ENCODE peak calls at places on chromosomes 6 and 20, in nine cellular contexts. A is sigmoid colon, K is osteoblast, Z is uterus, R is thyroid gland, I is fibroblast of lung, G is aorta, Q is psoas muscle, P is ovary. J is an unnamed sample.

GRCh38 chr6:2209226-2209809 is 36.1 kb downstream of the GMDS start:
- DNase-seq in A (no peak), K (no peak), Z (no peak), R (peak), I (peak), G (no peak), Q (no peak), P (no peak), J (no peak)

GRCh38 chr6:99867026-99867425 is 127.0 kb downstream of the MCHR2 start:
- DNase-seq in A (no peak), K (no peak), Z (no peak), R (no peak), I (no peak), G (no peak), Q (no peak), P (no peak), J (no peak)

GRCh38 chr6:5707646-5708045 is 299.1 kb downstream of the NRN1 start:
- DNase-seq in A (no peak), K (no peak), Z (no peak), R (no peak), I (no peak), G (no peak), Q (no peak), P (no peak), J (peak)

GRCh38 chr20:51695574-51696303 is 72.5 kb downstream of the ATP9A start:
- DNase-seq in A (no peak), K (peak), Z (no peak), R (no peak), I (peak), G (no peak), Q (no peak), P (no peak), J (no peak)

GRCh38 chr6:106182455-106182854 is 96.3 kb downstream of the PRDM1 start:
- DNase-seq in A (no peak), K (no peak), Z (no peak), R (no peak), I (no peak), G (no peak), Q (no peak), P (no peak), J (no peak)

GRCh38 chr6:624979-625378 is 31.9 kb downstream of the HUS1B start:
- DNase-seq in A (peak), K (no peak), Z (no peak), R (no peak), I (peak), G (no peak), Q (no peak), P (no peak), J (no peak)

GRCh38 chr6:163577404-163577803 is 162.9 kb downstream of the QKI start:
- DNase-seq in A (no peak), K (peak), Z (no peak), R (no peak), I (no peak), G (no peak), Q (no peak), P (no peak), J (no peak)

GRCh38 chr20:36408219-36408618 is 102.1 kb downstream of the DLGAP4 start:
- DNase-seq in A (no peak), K (peak), Z (no peak), R (peak), I (no peak), G (no peak), Q (no peak), P (no peak), J (no peak)

GRCh38 chr20:57682184-57683038 is 27.4 kb downstream of the PMEPA1 start:
- DNase-seq in A (no peak), K (no peak), Z (peak), R (no peak), I (no peak), G (no peak), Q (no peak), P (no peak), J (no peak)

GRCh38 chr20:41149679-41150131 is 12.4 kb downstream of the PLCG1 start:
- DNase-seq in A (no peak), K (peak), Z (no peak), R (no peak), I (peak), G (no peak), Q (peak), P (no peak), J (no peak)

GRCh38 chr6:79614326-79615285 is 16.5 kb upstream of the SH3BGRL2 start:
- DNase-seq in A (no peak), K (peak), Z (no peak), R (no peak), I (no peak), G (no peak), Q (no peak), P (no peak), J (no peak)

GRCh38 chr6:89999995-90000825 is 105.9 kb downstream of the GJA10 start:
- DNase-seq in A (no peak), K (no peak), Z (no peak), R (no peak), I (peak), G (no peak), Q (no peak), P (no peak), J (no peak)

GRCh38 chr6:46996860-46997641 is 45.1 kb downstream of the ADGRF1 start:
- DNase-seq in A (no peak), K (no peak), Z (no peak), R (no peak), I (no peak), G (no peak), Q (no peak), P (no peak), J (no peak)

GRCh38 chr20:61263084-61263695 is 11.1 kb downstream of the CDH4 start:
- DNase-seq in A (no peak), K (peak), Z (no peak), R (peak), I (no peak), G (no peak), Q (no peak), P (no peak), J (no peak)

GRCh38 chr20:8244637-8245036 is 112.6 kb downstream of the PLCB1 start:
- DNase-seq in A (peak), K (no peak), Z (peak), R (peak), I (peak), G (no peak), Q (no peak), P (no peak), J (no peak)

GRCh38 chr20:53057579-53057978 is 85.4 kb downstream of the TSHZ2 start:
- DNase-seq in A (no peak), K (no peak), Z (no peak), R (no peak), I (no peak), G (no peak), Q (no peak), P (no peak), J (no peak)

GRCh38 chr6:114055319-114055718 is 84.4 kb upstream of the HDAC2 start:
- DNase-seq in A (no peak), K (no peak), Z (no peak), R (no peak), I (no peak), G (no peak), Q (no peak), P (no peak), J (no peak)

GRCh38 chr6:94127716-94128115 is 708.4 kb upstream of the EPHA7 start:
- DNase-seq in A (no peak), K (no peak), Z (no peak), R (no peak), I (no peak), G (no peak), Q (no peak), P (no peak), J (no peak)

GRCh38 chr20:1108437-1108920 is 9.9 kb upstream of the PSMF1 start:
- DNase-seq in A (no peak), K (peak), Z (peak), R (peak), I (peak), G (peak), Q (peak), P (peak), J (no peak)

GRCh38 chr6:142760152-142760551 is 184.8 kb downstream of the HIVEP2 start:
- DNase-seq in A (no peak), K (no peak), Z (no peak), R (no peak), I (peak), G (no peak), Q (no peak), P (no peak), J (no peak)

GRCh38 chr6:33585403-33586107 is 5.5 kb upstream of the BAK1 start:
- DNase-seq in A (peak), K (peak), Z (peak), R (peak), I (peak), G (peak), Q (peak), P (peak), J (peak)

GRCh38 chr20:14055127-14055742 is 59.9 kb downstream of the MACROD2 start:
- DNase-seq in A (no peak), K (no peak), Z (peak), R (no peak), I (peak), G (no peak), Q (no peak), P (no peak), J (no peak)

GRCh38 chr6:71181565-71181964 is 107.0 kb upstream of the OGFRL1 start:
- DNase-seq in A (no peak), K (peak), Z (no peak), R (no peak), I (peak), G (no peak), Q (no peak), P (no peak), J (no peak)

GRCh38 chr6:22448311-22448711 is 121.1 kb upstream of the HDGFL1 start:
- DNase-seq in A (no peak), K (peak), Z (no peak), R (peak), I (peak), G (no peak), Q (no peak), P (no peak), J (no peak)

GRCh38 chr6:49618257-49618656 is 18.4 kb downstream of the RHAG start:
- DNase-seq in A (no peak), K (no peak), Z (no peak), R (no peak), I (no peak), G (no peak), Q (no peak), P (no peak), J (no peak)

GRCh38 chr20:51460569-51461265 is 81.8 kb downstream of the NFATC2 start:
- DNase-seq in A (no peak), K (no peak), Z (no peak), R (peak), I (no peak), G (no peak), Q (no peak), P (no peak), J (no peak)

GRCh38 chr6:10837692-10837996 is 695 bp downstream of the MAK start:
- DNase-seq in A (no peak), K (no peak), Z (no peak), R (peak), I (no peak), G (no peak), Q (no peak), P (no peak), J (no peak)
- H3K27ac ChIP-seq in A (no peak), K (no peak), Z (peak), R (no peak), I (no peak), G (no peak), Q (no peak), P (no peak), J (peak)

GRCh38 chr20:31693987-31694661 is 28.5 kb downstream of the BCL2L1 start:
- DNase-seq in A (no peak), K (no peak), Z (no peak), R (no peak), I (no peak), G (no peak), Q (no peak), P (no peak), J (no peak)
- H3K27ac ChIP-seq in A (no peak), K (no peak), Z (no peak), R (peak), I (no peak), G (peak), Q (peak), P (no peak), J (peak)

GRCh38 chr20:54497931-54498718 is 22.7 kb downstream of the DOK5 start:
- DNase-seq in A (no peak), K (no peak), Z (no peak), R (no peak), I (no peak), G (no peak), Q (no peak), P (no peak), J (no peak)
- H3K27ac ChIP-seq in A (no peak), K (no peak), Z (no peak), R (no peak), I (no peak), G (no peak), Q (no peak), P (no peak), J (no peak)

GRCh38 chr20:49281913-49282467 is 4.1 kb upstream of the ZNFX1 start:
- DNase-seq in A (no peak), K (no peak), Z (no peak), R (no peak), I (no peak), G (no peak), Q (no peak), P (no peak), J (no peak)
- H3K27ac ChIP-seq in A (no peak), K (no peak), Z (no peak), R (no peak), I (no peak), G (no peak), Q (no peak), P (no peak), J (no peak)

GRCh38 chr20:62287759-62288534 is 14.8 kb upstream of the ADRM1 start:
- DNase-seq in A (no peak), K (peak), Z (no peak), R (no peak), I (no peak), G (no peak), Q (no peak), P (no peak), J (no peak)

GRCh38 chr20:62286493-62287064 is 16.2 kb upstream of the ADRM1 start:
- DNase-seq in A (no peak), K (peak), Z (no peak), R (no peak), I (no peak), G (no peak), Q (no peak), P (no peak), J (no peak)

GRCh38 chr20:62288535-62289105 is 14.2 kb upstream of the ADRM1 start:
- DNase-seq in A (no peak), K (peak), Z (no peak), R (no peak), I (no peak), G (no peak), Q (no peak), P (no peak), J (no peak)

GRCh38 chr20:62285722-62286121 is 17.1 kb upstream of the ADRM1 start:
- DNase-seq in A (no peak), K (peak), Z (peak), R (peak), I (no peak), G (no peak), Q (no peak), P (no peak), J (peak)

DNA sequence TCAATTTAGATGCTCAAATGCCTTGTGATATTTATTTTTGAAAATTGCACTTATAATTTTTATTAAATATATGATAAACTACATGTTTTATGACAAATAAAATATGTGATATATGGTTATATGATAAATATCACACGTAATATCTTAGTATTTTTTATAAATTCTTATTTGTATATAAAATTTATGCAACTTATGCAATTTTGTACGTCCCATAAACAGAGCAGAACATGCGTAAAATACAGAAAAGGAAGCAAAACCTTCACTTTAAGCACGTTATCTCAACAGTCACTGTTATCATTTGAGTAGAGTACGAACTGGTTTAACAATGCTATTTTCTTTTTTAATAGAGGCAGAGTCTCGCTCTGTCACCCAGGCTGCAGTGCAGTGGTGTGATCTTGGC is 15.7 kb upstream of the ADRM1 start:
- DNase-seq in A (no peak), K (no peak), Z (no peak), R (no peak), I (no peak), G (no peak), Q (no peak), P (no peak), J (no peak)
- H3K27ac ChIP-seq in A (no peak), K (no peak), Z (no peak), R (no peak), I (no peak), G (no peak), Q (no peak), P (no peak), J (peak)

GRCh38 chr6:134195164-134195906 is 122.6 kb downstream of the SGK1 start:
- DNase-seq in A (no peak), K (peak), Z (no peak), R (no peak), I (peak), G (no peak), Q (no peak), P (no peak), J (no peak)
- H3K27ac ChIP-seq in A (no peak), K (peak), Z (no peak), R (peak), I (no peak), G (no peak), Q (no peak), P (no peak), J (no peak)

DNA sequence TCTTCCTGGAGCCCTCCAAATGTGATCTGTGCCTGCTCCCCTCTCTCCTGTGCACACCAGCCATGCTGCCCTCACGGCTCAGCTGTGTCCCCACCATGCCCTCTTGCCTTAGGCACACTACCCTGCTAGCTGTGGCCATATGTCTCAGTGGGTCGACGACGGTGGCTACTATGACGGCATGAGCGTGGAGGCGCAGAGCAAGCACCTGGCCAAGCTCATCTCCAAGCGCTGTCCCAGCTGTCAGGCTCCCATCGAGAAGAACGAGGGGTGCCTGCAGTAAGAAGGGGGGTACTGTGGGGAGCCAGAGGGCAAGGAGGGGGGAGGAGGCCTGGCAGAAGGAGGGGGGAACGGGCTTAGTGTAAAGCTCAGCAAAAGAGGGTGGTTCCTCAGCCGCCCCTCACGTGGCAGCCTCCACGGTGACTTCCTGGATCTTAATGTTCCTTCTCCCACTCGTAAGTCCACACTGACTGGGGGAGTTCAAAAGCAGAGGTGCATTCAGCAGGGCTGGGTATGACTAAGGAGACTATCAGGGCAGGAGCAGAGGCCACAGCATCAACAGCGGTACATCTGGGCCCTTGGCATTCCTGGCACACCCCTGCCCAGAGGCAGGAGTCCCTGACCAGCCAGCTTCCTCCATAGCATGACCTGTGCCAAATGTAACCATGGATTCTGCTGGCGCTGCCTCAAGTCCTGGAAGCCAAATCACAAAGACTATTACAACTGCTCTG is 8.1 kb downstream of the DNPH1 start:
- DNase-seq in A (peak), K (peak), Z (no peak), R (peak), I (peak), G (peak), Q (no peak), P (no peak), J (no peak)
- H3K27ac ChIP-seq in A (no peak), K (no peak), Z (no peak), R (no peak), I (no peak), G (no peak), Q (no peak), P (no peak), J (no peak)

GRCh38 chr6:119442776-119443184 is 93.2 kb upstream of the MAN1A1 start:
- DNase-seq in A (peak), K (no peak), Z (no peak), R (peak), I (no peak), G (no peak), Q (no peak), P (no peak), J (no peak)

GRCh38 chr6:119446623-119447008 is 97.1 kb upstream of the MAN1A1 start:
- DNase-seq in A (peak), K (peak), Z (peak), R (peak), I (peak), G (no peak), Q (no peak), P (no peak), J (no peak)

GRCh38 chr6:119443993-119444641 is 94.6 kb upstream of the MAN1A1 start:
- DNase-seq in A (no peak), K (peak), Z (no peak), R (no peak), I (peak), G (no peak), Q (no peak), P (no peak), J (no peak)

GRCh38 chr6:119444642-119445557 is 95.3 kb upstream of the MAN1A1 start:
- DNase-seq in A (no peak), K (peak), Z (no peak), R (no peak), I (peak), G (no peak), Q (no peak), P (no peak), J (no peak)

DNA sequence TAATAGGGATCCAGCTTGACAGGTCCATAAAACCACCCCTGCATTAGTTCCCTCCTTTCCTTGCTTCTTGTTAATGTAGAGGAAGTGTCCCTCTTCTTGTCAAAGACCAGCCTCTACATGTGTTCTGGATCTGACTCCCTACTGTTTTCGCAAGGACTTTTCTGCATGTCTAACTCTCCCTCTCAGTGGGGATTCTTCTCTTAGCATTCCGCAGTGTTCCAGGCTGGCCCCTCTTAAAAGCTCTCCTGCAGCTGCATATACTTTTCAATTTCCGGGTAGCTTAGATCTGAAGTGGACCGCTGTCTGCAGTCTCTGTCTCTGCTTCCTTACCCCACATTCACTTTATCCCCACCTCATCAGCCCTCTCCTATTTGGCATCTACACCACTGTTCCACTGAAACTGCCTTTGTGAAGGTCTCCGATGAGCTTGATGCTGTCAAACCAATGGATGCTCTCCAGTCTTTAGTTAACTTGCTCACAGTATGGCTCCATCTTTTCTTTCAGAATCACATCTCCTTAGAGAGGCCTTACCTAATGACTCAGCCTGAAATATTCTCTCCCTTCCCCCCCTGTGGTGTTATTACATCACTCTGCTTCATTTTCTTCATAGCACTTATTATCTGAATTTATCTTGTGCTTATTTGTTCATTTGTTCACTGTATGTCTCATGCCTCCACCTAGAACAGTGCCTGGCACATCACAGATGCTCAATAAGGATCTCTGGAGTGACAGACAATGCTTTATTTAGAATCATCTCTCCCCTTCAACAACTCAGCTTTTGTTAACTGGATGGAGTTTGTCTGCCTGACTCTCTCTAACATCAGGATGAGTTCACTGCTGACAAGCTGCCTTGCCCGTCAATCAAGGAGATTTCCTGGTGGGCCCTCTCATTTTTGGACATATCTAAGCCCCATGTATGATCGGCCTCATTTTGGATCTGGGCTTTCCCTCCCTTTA is 96.4 kb upstream of the MAN1A1 start:
- DNase-seq in A (no peak), K (peak), Z (no peak), R (no peak), I (peak), G (no peak), Q (no peak), P (no peak), J (no peak)
- H3K27ac ChIP-seq in A (peak), K (peak), Z (peak), R (peak), I (no peak), G (peak), Q (no peak), P (no peak), J (peak)